ENCODE peak calls at places on chromosomes 2 and 18, in six cellular contexts. One of them, this sample, is unnamed.

GRCh38 chr2:232331071-232331470 is 47.5 kb upstream of the ALPP start:
- DNase-seq in activated gamma-delta T cell: no peak
- DNase-seq in stimulated activated naive B cell treated with anti-CD40 and anti-IgM and Interleukin-4, amounts not matched to agents 10 μg/mL and 1 μg/mL and 100 μg/mL, for 72 hours: no peak
- DNase-seq in AML-193: no peak
- DNase-seq in ELR: no peak
- DNase-seq in putamen: no peak
- DNase-seq in this sample: no peak

GRCh38 chr2:240130393-240131195 is 5.5 kb downstream of the COPS9 start:
- DNase-seq in putamen: no peak
- DNase-seq in stimulated activated naive B cell treated with anti-CD40 and anti-IgM and Interleukin-4, amounts not matched to agents 10 μg/mL and 1 μg/mL and 100 μg/mL, for 72 hours: no peak
- DNase-seq in activated gamma-delta T cell: no peak
- DNase-seq in AML-193: no peak
- DNase-seq in ELR: no peak
- DNase-seq in this sample: no peak

GRCh38 chr2:234463626-234464290 is 33.1 kb downstream of the ARL4C start:
- DNase-seq in putamen: no peak
- DNase-seq in ELR: no peak
- DNase-seq in stimulated activated naive B cell treated with anti-CD40 and anti-IgM and Interleukin-4, amounts not matched to agents 10 μg/mL and 1 μg/mL and 100 μg/mL, for 72 hours: no peak
- DNase-seq in AML-193: no peak
- DNase-seq in activated gamma-delta T cell: peak
- DNase-seq in this sample: no peak

GRCh38 chr2:15912203-15912602 is 28.1 kb upstream of the MYCN start:
- DNase-seq in ELR: peak
- DNase-seq in activated gamma-delta T cell: no peak
- DNase-seq in stimulated activated naive B cell treated with anti-CD40 and anti-IgM and Interleukin-4, amounts not matched to agents 10 μg/mL and 1 μg/mL and 100 μg/mL, for 72 hours: no peak
- DNase-seq in AML-193: no peak
- DNase-seq in putamen: peak
- DNase-seq in this sample: no peak

GRCh38 chr2:28952806-28953190 is 28.3 kb upstream of the TOGARAM2 start:
- DNase-seq in putamen: no peak
- DNase-seq in AML-193: peak
- DNase-seq in activated gamma-delta T cell: no peak
- DNase-seq in stimulated activated naive B cell treated with anti-CD40 and anti-IgM and Interleukin-4, amounts not matched to agents 10 μg/mL and 1 μg/mL and 100 μg/mL, for 72 hours: no peak
- DNase-seq in ELR: no peak
- DNase-seq in this sample: no peak

GRCh38 chr2:133844214-133844892 is 276.1 kb upstream of the NCKAP5 start:
- DNase-seq in ELR: peak
- DNase-seq in stimulated activated naive B cell treated with anti-CD40 and anti-IgM and Interleukin-4, amounts not matched to agents 10 μg/mL and 1 μg/mL and 100 μg/mL, for 72 hours: peak
- DNase-seq in AML-193: peak
- DNase-seq in putamen: peak
- DNase-seq in activated gamma-delta T cell: no peak
- DNase-seq in this sample: peak

GRCh38 chr2:33704352-33704751 is 105.3 kb upstream of the FAM98A start:
- DNase-seq in putamen: no peak
- DNase-seq in activated gamma-delta T cell: no peak
- DNase-seq in stimulated activated naive B cell treated with anti-CD40 and anti-IgM and Interleukin-4, amounts not matched to agents 10 μg/mL and 1 μg/mL and 100 μg/mL, for 72 hours: no peak
- DNase-seq in ELR: no peak
- DNase-seq in AML-193: no peak
- DNase-seq in this sample: no peak

GRCh38 chr2:64644240-64645013 is 9.3 kb downstream of the SERTAD2 start:
- DNase-seq in stimulated activated naive B cell treated with anti-CD40 and anti-IgM and Interleukin-4, amounts not matched to agents 10 μg/mL and 1 μg/mL and 100 μg/mL, for 72 hours: peak
- DNase-seq in activated gamma-delta T cell: peak
- DNase-seq in ELR: peak
- DNase-seq in putamen: no peak
- DNase-seq in AML-193: peak
- DNase-seq in this sample: peak

GRCh38 chr2:222320441-222321395 is 21.9 kb upstream of the PAX3 start:
- DNase-seq in putamen: peak
- DNase-seq in activated gamma-delta T cell: no peak
- DNase-seq in AML-193: no peak
- DNase-seq in stimulated activated naive B cell treated with anti-CD40 and anti-IgM and Interleukin-4, amounts not matched to agents 10 μg/mL and 1 μg/mL and 100 μg/mL, for 72 hours: no peak
- DNase-seq in ELR: peak
- DNase-seq in this sample: no peak

GRCh38 chr2:42973771-42974170 is 181.4 kb upstream of the HAAO start:
- DNase-seq in activated gamma-delta T cell: no peak
- DNase-seq in putamen: no peak
- DNase-seq in stimulated activated naive B cell treated with anti-CD40 and anti-IgM and Interleukin-4, amounts not matched to agents 10 μg/mL and 1 μg/mL and 100 μg/mL, for 72 hours: no peak
- DNase-seq in ELR: no peak
- DNase-seq in AML-193: no peak
- DNase-seq in this sample: no peak

GRCh38 chr2:25685741-25686140 is 12.4 kb upstream of the DTNB start:
- DNase-seq in activated gamma-delta T cell: no peak
- DNase-seq in stimulated activated naive B cell treated with anti-CD40 and anti-IgM and Interleukin-4, amounts not matched to agents 10 μg/mL and 1 μg/mL and 100 μg/mL, for 72 hours: no peak
- DNase-seq in ELR: no peak
- DNase-seq in AML-193: no peak
- DNase-seq in putamen: no peak
- DNase-seq in this sample: no peak

GRCh38 chr2:113896791-113897190 is 6.9 kb downstream of the ACTR3 start:
- DNase-seq in putamen: no peak
- DNase-seq in AML-193: no peak
- DNase-seq in ELR: no peak
- DNase-seq in activated gamma-delta T cell: no peak
- DNase-seq in stimulated activated naive B cell treated with anti-CD40 and anti-IgM and Interleukin-4, amounts not matched to agents 10 μg/mL and 1 μg/mL and 100 μg/mL, for 72 hours: no peak
- DNase-seq in this sample: no peak

GRCh38 chr2:192025607-192026006 is 169.1 kb downstream of the TMEFF2 start:
- DNase-seq in putamen: no peak
- DNase-seq in AML-193: no peak
- DNase-seq in stimulated activated naive B cell treated with anti-CD40 and anti-IgM and Interleukin-4, amounts not matched to agents 10 μg/mL and 1 μg/mL and 100 μg/mL, for 72 hours: no peak
- DNase-seq in ELR: no peak
- DNase-seq in activated gamma-delta T cell: no peak
- DNase-seq in this sample: no peak

GRCh38 chr2:1744151-1744445 is 217 bp downstream of the PXDN start:
- DNase-seq in putamen: no peak
- DNase-seq in activated gamma-delta T cell: no peak
- DNase-seq in AML-193: no peak
- DNase-seq in ELR: no peak
- DNase-seq in stimulated activated naive B cell treated with anti-CD40 and anti-IgM and Interleukin-4, amounts not matched to agents 10 μg/mL and 1 μg/mL and 100 μg/mL, for 72 hours: no peak
- DNase-seq in this sample: no peak

GRCh38 chr2:240074545-240074944 is 21.2 kb upstream of the OR6B3 start:
- DNase-seq in activated gamma-delta T cell: no peak
- DNase-seq in AML-193: no peak
- DNase-seq in putamen: no peak
- DNase-seq in ELR: no peak
- DNase-seq in stimulated activated naive B cell treated with anti-CD40 and anti-IgM and Interleukin-4, amounts not matched to agents 10 μg/mL and 1 μg/mL and 100 μg/mL, for 72 hours: no peak
- DNase-seq in this sample: no peak

GRCh38 chr2:20852139-20852538 is 29.2 kb upstream of the LDAH start:
- DNase-seq in AML-193: no peak
- DNase-seq in ELR: no peak
- DNase-seq in stimulated activated naive B cell treated with anti-CD40 and anti-IgM and Interleukin-4, amounts not matched to agents 10 μg/mL and 1 μg/mL and 100 μg/mL, for 72 hours: no peak
- DNase-seq in activated gamma-delta T cell: no peak
- DNase-seq in putamen: no peak
- DNase-seq in this sample: no peak

GRCh38 chr2:20430461-20431302 is 16.2 kb upstream of the RHOB start:
- DNase-seq in stimulated activated naive B cell treated with anti-CD40 and anti-IgM and Interleukin-4, amounts not matched to agents 10 μg/mL and 1 μg/mL and 100 μg/mL, for 72 hours: no peak
- DNase-seq in AML-193: no peak
- DNase-seq in ELR: peak
- DNase-seq in putamen: no peak
- DNase-seq in activated gamma-delta T cell: no peak
- DNase-seq in this sample: no peak

GRCh38 chr2:143452817-143453462 is 323.7 kb downstream of the ARHGAP15 start:
- DNase-seq in activated gamma-delta T cell: no peak
- DNase-seq in stimulated activated naive B cell treated with anti-CD40 and anti-IgM and Interleukin-4, amounts not matched to agents 10 μg/mL and 1 μg/mL and 100 μg/mL, for 72 hours: no peak
- DNase-seq in AML-193: no peak
- DNase-seq in ELR: no peak
- DNase-seq in putamen: no peak
- DNase-seq in this sample: no peak

GRCh38 chr18:72086421-72086820 is 457.7 kb downstream of the CBLN2 start:
- DNase-seq in ELR: peak
- DNase-seq in stimulated activated naive B cell treated with anti-CD40 and anti-IgM and Interleukin-4, amounts not matched to agents 10 μg/mL and 1 μg/mL and 100 μg/mL, for 72 hours: no peak
- DNase-seq in AML-193: peak
- DNase-seq in activated gamma-delta T cell: no peak
- DNase-seq in putamen: peak
- DNase-seq in this sample: peak

GRCh38 chr2:112491946-112492345 is 10.0 kb downstream of the TTL start:
- DNase-seq in ELR: no peak
- DNase-seq in AML-193: no peak
- DNase-seq in putamen: peak
- DNase-seq in stimulated activated naive B cell treated with anti-CD40 and anti-IgM and Interleukin-4, amounts not matched to agents 10 μg/mL and 1 μg/mL and 100 μg/mL, for 72 hours: no peak
- DNase-seq in activated gamma-delta T cell: no peak
- DNase-seq in this sample: no peak

GRCh38 chr2:11750422-11750821 is 4.0 kb downstream of the LPIN1 start:
- DNase-seq in AML-193: no peak
- DNase-seq in stimulated activated naive B cell treated with anti-CD40 and anti-IgM and Interleukin-4, amounts not matched to agents 10 μg/mL and 1 μg/mL and 100 μg/mL, for 72 hours: no peak
- DNase-seq in putamen: peak
- DNase-seq in ELR: peak
- DNase-seq in activated gamma-delta T cell: no peak
- DNase-seq in this sample: no peak

GRCh38 chr2:222926915-222927314 is 66.1 kb downstream of the ACSL3 start:
- DNase-seq in ELR: no peak
- DNase-seq in putamen: no peak
- DNase-seq in AML-193: no peak
- DNase-seq in activated gamma-delta T cell: no peak
- DNase-seq in stimulated activated naive B cell treated with anti-CD40 and anti-IgM and Interleukin-4, amounts not matched to agents 10 μg/mL and 1 μg/mL and 100 μg/mL, for 72 hours: no peak
- DNase-seq in this sample: no peak

This sample was measured in iPS-NIHi11.